ENCODE peak calls at places on chromosomes 7 and 10, in five cellular contexts. Q is right atrium auricular region, O is left ventricle myocardium inferior, H is Peyer's patch, G is AG04450. V is an unnamed sample.

GRCh38 chr7:47520408-47520807 is 61.5 kb downstream of the TNS3 start:
- DNase-seq in G (peak), Q (peak), O (peak), H (peak), V (peak)

GRCh38 chr7:8353991-8354390 is 79.4 kb upstream of the NXPH1 start:
- DNase-seq in G (no peak), H (no peak), Q (no peak), O (no peak), V (no peak)

GRCh38 chr10:12264204-12264908 is 68.4 kb downstream of the CDC123 start:
- DNase-seq in Q (peak), O (peak), G (peak), H (peak), V (peak)

GRCh38 chr10:90437452-90437851 is 420.4 kb downstream of the HTR7 start:
- DNase-seq in Q (no peak), H (no peak), G (no peak), O (no peak), V (no peak)

GRCh38 chr10:17817790-17818189 is 8.6 kb downstream of the MRC1 start:
- DNase-seq in G (no peak), H (no peak), O (no peak), Q (no peak), V (no peak)

GRCh38 chr7:70355591-70356323 is 757.5 kb downstream of the AUTS2 start:
- DNase-seq in Q (no peak), G (no peak), O (no peak), H (no peak), V (no peak)

GRCh38 chr7:139034855-139035587 is 821 bp downstream of the ZC3HAV1L start:
- DNase-seq in H (peak), O (peak), Q (no peak), G (no peak), V (no peak)

GRCh38 chr10:12699258-12699700 is 302.2 kb downstream of the CCDC3 start:
- DNase-seq in G (no peak), O (no peak), Q (no peak), H (no peak), V (peak)

GRCh38 chr10:34732926-34733325 is 82.2 kb downstream of the PARD3 start:
- DNase-seq in O (no peak), H (no peak), Q (no peak), G (no peak), V (no peak)

GRCh38 chr7:101550641-101551531 is 78.2 kb downstream of the MYL10 start:
- DNase-seq in G (no peak), O (no peak), H (peak), Q (no peak), V (no peak)

GRCh38 chr7:139680676-139681462 is 96.9 kb downstream of the HIPK2 start:
- DNase-seq in H (no peak), Q (peak), G (peak), O (peak), V (no peak)

GRCh38 chr7:114806590-114807167 is 115.2 kb upstream of the MDFIC start:
- DNase-seq in Q (no peak), O (no peak), H (no peak), G (no peak), V (no peak)

GRCh38 chr7:22728416-22729029 is 1.5 kb downstream of the IL6 start:
- DNase-seq in Q (no peak), G (no peak), O (no peak), H (no peak), V (no peak)

GRCh38 chr10:2944788-2945187 is 122.6 kb upstream of the PFKP start:
- DNase-seq in H (no peak), Q (no peak), O (no peak), G (no peak), V (no peak)

GRCh38 chr10:65614956-65615565 is 1310.8 kb upstream of the LRRTM3 start:
- DNase-seq in G (no peak), O (no peak), H (no peak), Q (no peak), V (no peak)

GRCh38 chr7:142885311-142886230 is at the start of gene TRPV6:
- DNase-seq in O (no peak), Q (no peak), H (peak), G (no peak), V (no peak)

GRCh38 chr10:102508506-102508905 is 4.7 kb downstream of the SUFU start:
- DNase-seq in G (no peak), Q (no peak), O (no peak), H (no peak), V (no peak)

GRCh38 chr10:132916421-132916841 is 25.9 kb downstream of the CFAP46 start:
- DNase-seq in O (no peak), Q (no peak), G (no peak), H (peak), V (peak)

GRCh38 chr10:119734396-119735332 is 8.8 kb downstream of the INPP5F start:
- DNase-seq in O (no peak), H (no peak), Q (no peak), G (no peak), V (no peak)

GRCh38 chr7:22251284-22251683 is 105.7 kb downstream of the RAPGEF5 start:
- DNase-seq in Q (no peak), H (no peak), G (no peak), O (no peak), V (no peak)

GRCh38 chr10:71088054-71088453 is 124.3 kb upstream of the UNC5B start:
- DNase-seq in H (peak), O (no peak), Q (peak), G (no peak), V (no peak)

GRCh38 chr7:23955145-23955544 is 245.1 kb downstream of the STK31 start:
- DNase-seq in H (no peak), O (no peak), Q (no peak), G (no peak), V (no peak)

GRCh38 chr7:43492906-43493305 is 90.0 kb upstream of the STK17A start:
- DNase-seq in Q (no peak), G (no peak), O (no peak), H (no peak), V (no peak)

GRCh38 chr7:141276031-141276430 is 202.2 kb downstream of the TMEM178B start:
- DNase-seq in O (no peak), H (no peak), Q (no peak), G (no peak), V (no peak)

GRCh38 chr7:6430271-6430940 is 17.3 kb downstream of the DAGLB start:
- DNase-seq in Q (no peak), O (no peak), H (no peak), G (no peak), V (no peak)

DNA sequence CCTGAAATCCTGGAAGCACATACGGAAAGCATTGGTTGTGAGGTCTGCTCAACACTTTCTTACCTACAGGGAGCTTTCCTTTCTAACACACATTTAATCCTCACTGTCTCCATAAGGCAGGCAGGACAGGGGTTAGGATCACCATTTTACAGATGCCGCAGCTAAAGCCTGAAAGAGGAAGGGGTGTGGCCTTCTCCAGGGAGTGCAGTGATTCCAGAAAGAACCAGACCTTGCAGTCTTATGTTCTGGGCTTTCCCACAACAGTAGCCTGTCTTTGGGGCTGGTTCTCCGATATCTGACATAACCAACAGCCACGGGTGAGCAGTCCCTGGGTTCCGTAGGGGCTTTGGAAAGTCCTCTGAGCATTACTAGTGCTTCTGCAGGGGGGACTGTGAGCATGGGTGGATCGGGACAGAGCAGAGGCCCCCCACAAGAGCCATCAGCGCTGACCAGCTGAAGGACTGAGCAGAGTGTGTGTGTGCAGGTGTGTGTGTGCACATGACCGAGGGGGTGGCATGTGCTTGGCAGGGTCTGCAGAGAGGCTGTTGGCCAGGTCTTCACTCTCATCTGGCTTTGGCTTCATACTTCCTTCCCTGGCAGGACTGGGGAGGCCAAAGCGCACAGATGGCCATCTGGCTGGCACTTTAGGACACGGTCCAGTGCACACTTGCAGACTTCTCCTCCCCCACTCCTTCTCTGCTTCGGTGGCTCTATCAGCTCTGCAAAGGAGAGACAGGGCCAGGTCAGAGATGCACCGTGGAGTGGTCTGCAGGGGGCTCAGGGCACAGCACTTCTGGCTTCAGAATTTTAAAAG is 400.3 kb downstream of the RPS24 start:
- DNase-seq in O (no peak), G (no peak), Q (no peak), H (no peak), V (no peak)
- H3K4me3 ChIP-seq in O (no peak), G (no peak), Q (no peak), H (no peak), V (no peak)

DNA sequence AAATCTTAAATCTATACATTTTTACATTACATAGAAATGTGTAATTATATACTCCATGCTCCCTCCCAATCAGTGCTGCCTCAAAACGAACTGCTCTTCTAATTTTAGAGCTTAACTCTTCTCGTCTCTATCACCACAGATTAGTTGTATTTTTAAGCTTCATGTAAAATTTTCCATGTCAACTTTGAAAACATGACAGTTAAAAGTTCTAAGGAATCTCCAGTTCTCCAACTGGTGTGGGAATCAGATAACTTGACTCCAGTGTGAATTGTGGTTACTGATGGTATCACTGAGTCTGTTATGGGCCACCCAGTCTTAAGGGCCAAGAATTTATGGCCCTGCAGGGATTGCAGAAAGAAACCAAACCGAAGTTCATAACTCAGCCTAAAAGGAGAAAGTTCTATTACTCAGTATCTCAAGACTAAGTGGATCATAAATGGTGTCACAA is 31.7 kb upstream of the KMT2E start:
- DNase-seq in H (no peak), Q (no peak), G (no peak), O (no peak), V (no peak)
- H3K27ac ChIP-seq in H (peak), Q (peak), G (no peak), O (peak), V (no peak)

GRCh38 chr10:69383485-69384089 is 33.1 kb downstream of the TACR2 start:
- DNase-seq in H (no peak), Q (no peak), G (no peak), O (peak), V (no peak)
- TF ChIP-seq CTCF in H (no peak), Q (no peak), G (peak), O (peak), V (no peak)

GRCh38 chr7:80644054-80644453 is 5.6 kb downstream of the CD36 start:
- DNase-seq in Q (no peak), O (no peak), G (no peak), H (no peak), V (no peak)
- H3K4me3 ChIP-seq in Q (no peak), O (peak), G (no peak), H (no peak), V (no peak)

GRCh38 chr7:130955560-130955919 is 221.5 kb upstream of the KLF14 start:
- DNase-seq in O (no peak), Q (no peak), G (no peak), H (no peak), V (no peak)
- H3K27ac ChIP-seq in O (peak), Q (no peak), G (peak), H (no peak), V (no peak)

GRCh38 chr10:124387078-124387874 is 31.4 kb downstream of the OAT start:
- DNase-seq in O (no peak), Q (no peak), H (no peak), G (no peak), V (no peak)
- TF ChIP-seq CTCF in O (no peak), Q (no peak), H (no peak), G (no peak), V (no peak)

V was measured in right lobe of liver.